ENCODE peak calls at places on chromosome 1, in nine cellular contexts. One of them, this sample, is unnamed. For H3K36me3, the result is how much of the 10 kb centered on the place peaks cover.

GRCh38 chr1:57111210-57111609 is 145.4 kb upstream of the C8B start:
- DNase-seq in adrenal gland: no peak
- DNase-seq in left ventricle myocardium inferior: no peak
- DNase-seq in right atrium auricular region: no peak
- DNase-seq in neural progenitor cell: no peak
- DNase-seq in hepatocyte: peak
- DNase-seq in upper lobe of left lung: no peak
- DNase-seq in tibial artery: no peak
- DNase-seq in prostate gland: no peak
- DNase-seq in this sample: no peak

GRCh38 chr1:152048641-152048970 is 11.8 kb upstream of the S100A11 start:
- DNase-seq in adrenal gland: no peak
- DNase-seq in left ventricle myocardium inferior: no peak
- DNase-seq in right atrium auricular region: no peak
- DNase-seq in neural progenitor cell: peak
- DNase-seq in hepatocyte: no peak
- DNase-seq in upper lobe of left lung: peak
- DNase-seq in tibial artery: no peak
- DNase-seq in prostate gland: no peak
- DNase-seq in this sample: no peak

GRCh38 chr1:31753623-31754349 is 10.4 kb downstream of the ADGRB2 start:
- DNase-seq in adrenal gland: peak
- DNase-seq in left ventricle myocardium inferior: peak
- DNase-seq in right atrium auricular region: no peak
- DNase-seq in neural progenitor cell: no peak
- DNase-seq in hepatocyte: peak
- DNase-seq in upper lobe of left lung: no peak
- DNase-seq in tibial artery: peak
- DNase-seq in prostate gland: no peak
- DNase-seq in this sample: peak

GRCh38 chr1:200400556-200400955 is 9.3 kb downstream of the ZNF281 start:
- DNase-seq in adrenal gland: no peak
- DNase-seq in left ventricle myocardium inferior: no peak
- DNase-seq in right atrium auricular region: no peak
- DNase-seq in neural progenitor cell: no peak
- DNase-seq in hepatocyte: no peak
- DNase-seq in upper lobe of left lung: no peak
- DNase-seq in tibial artery: no peak
- DNase-seq in prostate gland: no peak
- DNase-seq in this sample: no peak

GRCh38 chr1:201739492-201740085 is 89.4 kb upstream of the IPO9 start:
- DNase-seq in adrenal gland: peak
- DNase-seq in left ventricle myocardium inferior: peak
- DNase-seq in right atrium auricular region: peak
- DNase-seq in neural progenitor cell: peak
- DNase-seq in hepatocyte: peak
- DNase-seq in upper lobe of left lung: peak
- DNase-seq in tibial artery: peak
- DNase-seq in prostate gland: peak
- DNase-seq in this sample: peak

GRCh38 chr1:4161271-4162006 is 261.4 kb upstream of the C1orf174 start:
- DNase-seq in adrenal gland: no peak
- DNase-seq in left ventricle myocardium inferior: no peak
- DNase-seq in right atrium auricular region: no peak
- DNase-seq in neural progenitor cell: no peak
- DNase-seq in hepatocyte: no peak
- DNase-seq in upper lobe of left lung: peak
- DNase-seq in tibial artery: no peak
- DNase-seq in prostate gland: no peak
- DNase-seq in this sample: no peak

GRCh38 chr1:39788758-39789570 is at the start of gene BMP8B:
- DNase-seq in adrenal gland: peak
- DNase-seq in left ventricle myocardium inferior: peak
- DNase-seq in right atrium auricular region: no peak
- DNase-seq in neural progenitor cell: peak
- DNase-seq in hepatocyte: peak
- DNase-seq in upper lobe of left lung: peak
- DNase-seq in tibial artery: no peak
- DNase-seq in prostate gland: peak
- DNase-seq in this sample: peak

GRCh38 chr1:23019851-23020625 is 770 bp downstream of the KDM1A start:
- DNase-seq in adrenal gland: peak
- DNase-seq in left ventricle myocardium inferior: peak
- DNase-seq in right atrium auricular region: no peak
- DNase-seq in neural progenitor cell: peak
- DNase-seq in hepatocyte: peak
- DNase-seq in upper lobe of left lung: no peak
- DNase-seq in tibial artery: peak
- DNase-seq in prostate gland: peak
- DNase-seq in this sample: peak

GRCh38 chr1:110916669-110917306 is 43.8 kb downstream of the CD53 start:
- DNase-seq in adrenal gland: no peak
- DNase-seq in left ventricle myocardium inferior: no peak
- DNase-seq in right atrium auricular region: no peak
- DNase-seq in neural progenitor cell: no peak
- DNase-seq in hepatocyte: peak
- DNase-seq in upper lobe of left lung: no peak
- DNase-seq in tibial artery: no peak
- DNase-seq in prostate gland: no peak
- DNase-seq in this sample: no peak

GRCh38 chr1:159862031-159862430 is 426 bp downstream of the VSIG8 start:
- DNase-seq in adrenal gland: no peak
- DNase-seq in left ventricle myocardium inferior: no peak
- DNase-seq in right atrium auricular region: no peak
- DNase-seq in neural progenitor cell: no peak
- DNase-seq in hepatocyte: no peak
- DNase-seq in upper lobe of left lung: no peak
- DNase-seq in tibial artery: no peak
- DNase-seq in prostate gland: no peak
- DNase-seq in this sample: no peak

GRCh38 chr1:3706651-3707297 is 45.5 kb upstream of the CCDC27 start:
- DNase-seq in adrenal gland: no peak
- DNase-seq in left ventricle myocardium inferior: no peak
- DNase-seq in right atrium auricular region: no peak
- DNase-seq in neural progenitor cell: no peak
- DNase-seq in hepatocyte: no peak
- DNase-seq in upper lobe of left lung: peak
- DNase-seq in tibial artery: no peak
- DNase-seq in prostate gland: no peak
- DNase-seq in this sample: no peak

GRCh38 chr1:230308039-230308438 is 118.1 kb downstream of the PGBD5 start:
- DNase-seq in adrenal gland: peak
- DNase-seq in left ventricle myocardium inferior: peak
- DNase-seq in right atrium auricular region: peak
- DNase-seq in neural progenitor cell: no peak
- DNase-seq in hepatocyte: peak
- DNase-seq in upper lobe of left lung: peak
- DNase-seq in tibial artery: no peak
- DNase-seq in prostate gland: peak
- DNase-seq in this sample: peak

DNA sequence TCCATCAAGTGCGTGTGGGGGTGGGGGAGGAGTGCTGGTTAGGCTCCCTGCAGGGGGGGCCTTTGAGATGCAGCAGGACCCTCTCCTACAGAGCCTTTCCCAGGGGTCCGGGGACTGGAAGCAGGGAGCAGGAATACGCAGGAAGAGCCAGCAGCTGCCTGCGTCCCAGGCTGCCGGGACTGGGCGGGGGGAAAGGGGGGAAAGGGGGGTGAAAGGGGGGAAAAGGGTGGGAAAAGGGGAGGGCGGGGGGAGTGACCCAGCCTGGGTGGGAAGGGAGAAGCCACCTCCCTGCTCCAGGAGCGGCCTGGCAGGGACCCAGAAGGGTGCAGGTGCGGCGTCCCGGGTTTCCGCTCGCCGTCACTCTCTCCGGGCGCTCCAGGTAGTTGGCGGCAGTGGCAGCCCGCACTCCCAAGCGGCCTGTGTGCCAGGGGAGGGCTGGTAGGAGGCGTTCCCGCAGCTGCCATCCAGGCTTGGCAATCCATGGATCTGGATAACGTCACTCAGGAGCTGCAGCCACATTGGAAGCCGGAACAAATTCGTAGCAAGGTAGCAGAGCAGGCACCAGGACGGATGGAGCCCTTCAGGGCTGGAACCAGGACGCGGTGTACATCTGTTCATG is 141.0 kb upstream of the NGF start:
- DNase-seq in adrenal gland: peak
- DNase-seq in left ventricle myocardium inferior: no peak
- DNase-seq in right atrium auricular region: peak
- DNase-seq in neural progenitor cell: no peak
- DNase-seq in hepatocyte: no peak
- DNase-seq in upper lobe of left lung: peak
- DNase-seq in tibial artery: no peak
- DNase-seq in prostate gland: peak
- DNase-seq in this sample: peak
- H3K4me3 ChIP-seq in adrenal gland: no peak
- H3K4me3 ChIP-seq in left ventricle myocardium inferior: peak
- H3K4me3 ChIP-seq in right atrium auricular region: no peak
- H3K4me3 ChIP-seq in neural progenitor cell: no peak
- H3K4me3 ChIP-seq in hepatocyte: no peak
- H3K4me3 ChIP-seq in upper lobe of left lung: no peak
- H3K4me3 ChIP-seq in tibial artery: no peak
- H3K4me3 ChIP-seq in prostate gland: no peak
- H3K4me3 ChIP-seq in this sample: no peak

GRCh38 chr1:155813672-155814071 is 43.3 kb downstream of the GON4L start:
- DNase-seq in adrenal gland: peak
- DNase-seq in left ventricle myocardium inferior: no peak
- DNase-seq in right atrium auricular region: no peak
- DNase-seq in neural progenitor cell: no peak
- DNase-seq in hepatocyte: no peak
- DNase-seq in upper lobe of left lung: no peak
- DNase-seq in tibial artery: no peak
- DNase-seq in prostate gland: no peak
- DNase-seq in this sample: no peak

GRCh38 chr1:155816351-155816750 is 40.7 kb downstream of the GON4L start:
- DNase-seq in adrenal gland: no peak
- DNase-seq in left ventricle myocardium inferior: no peak
- DNase-seq in right atrium auricular region: no peak
- DNase-seq in neural progenitor cell: no peak
- DNase-seq in hepatocyte: no peak
- DNase-seq in upper lobe of left lung: no peak
- DNase-seq in tibial artery: no peak
- DNase-seq in prostate gland: no peak
- DNase-seq in this sample: no peak

GRCh38 chr1:155812878-155813277 is 44.1 kb downstream of the GON4L start:
- DNase-seq in adrenal gland: no peak
- DNase-seq in left ventricle myocardium inferior: no peak
- DNase-seq in right atrium auricular region: no peak
- DNase-seq in neural progenitor cell: no peak
- DNase-seq in hepatocyte: no peak
- DNase-seq in upper lobe of left lung: no peak
- DNase-seq in tibial artery: no peak
- DNase-seq in prostate gland: no peak
- DNase-seq in this sample: no peak
- H3K36me3 ChIP-seq in adrenal gland: under half
- H3K36me3 ChIP-seq in left ventricle myocardium inferior: half or more
- H3K36me3 ChIP-seq in right atrium auricular region: half or more
- H3K36me3 ChIP-seq in neural progenitor cell: under half
- H3K36me3 ChIP-seq in hepatocyte: under half
- H3K36me3 ChIP-seq in upper lobe of left lung: under half
- H3K36me3 ChIP-seq in tibial artery: half or more
- H3K36me3 ChIP-seq in prostate gland: under half
- H3K36me3 ChIP-seq in this sample: under half

DNA sequence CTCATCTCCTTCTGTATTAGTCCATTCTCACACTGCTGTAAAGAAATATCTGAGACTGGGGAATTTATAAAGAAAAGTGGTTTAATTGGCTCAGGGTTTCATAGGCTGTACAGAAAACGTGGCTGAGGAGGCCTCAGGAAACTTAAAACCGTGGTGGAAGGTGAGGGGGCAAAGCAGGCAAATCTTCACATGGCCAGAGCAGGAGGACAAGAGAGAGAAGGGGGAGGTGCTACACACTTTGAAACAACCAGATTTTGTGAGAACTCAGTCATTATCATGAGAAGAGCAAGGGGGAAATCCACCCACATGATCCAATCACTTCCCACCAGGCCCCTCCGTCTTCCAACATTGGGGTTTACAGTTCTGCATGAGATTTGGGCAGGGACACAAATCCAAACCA is 38.0 kb downstream of the CACHD1 start:
- DNase-seq in adrenal gland: no peak
- DNase-seq in left ventricle myocardium inferior: no peak
- DNase-seq in right atrium auricular region: no peak
- DNase-seq in neural progenitor cell: no peak
- DNase-seq in hepatocyte: no peak
- DNase-seq in upper lobe of left lung: no peak
- DNase-seq in tibial artery: no peak
- DNase-seq in prostate gland: no peak
- DNase-seq in this sample: no peak
- TF ChIP-seq CTCF in adrenal gland: no peak
- TF ChIP-seq CTCF in left ventricle myocardium inferior: no peak
- TF ChIP-seq CTCF in right atrium auricular region: no peak
- TF ChIP-seq CTCF in neural progenitor cell: no peak
- TF ChIP-seq CTCF in hepatocyte: no peak
- TF ChIP-seq CTCF in upper lobe of left lung: no peak
- TF ChIP-seq CTCF in tibial artery: no peak
- TF ChIP-seq CTCF in prostate gland: no peak
- TF ChIP-seq CTCF in this sample: no peak

GRCh38 chr1:218613105-218613504 is 268.0 kb downstream of the TGFB2 start:
- DNase-seq in adrenal gland: no peak
- DNase-seq in left ventricle myocardium inferior: no peak
- DNase-seq in right atrium auricular region: no peak
- DNase-seq in neural progenitor cell: no peak
- DNase-seq in hepatocyte: no peak
- DNase-seq in upper lobe of left lung: no peak
- DNase-seq in tibial artery: no peak
- DNase-seq in prostate gland: no peak
- DNase-seq in this sample: no peak

GRCh38 chr1:218617986-218618385 is 272.9 kb downstream of the TGFB2 start:
- DNase-seq in adrenal gland: no peak
- DNase-seq in left ventricle myocardium inferior: no peak
- DNase-seq in right atrium auricular region: no peak
- DNase-seq in neural progenitor cell: no peak
- DNase-seq in hepatocyte: no peak
- DNase-seq in upper lobe of left lung: no peak
- DNase-seq in tibial artery: no peak
- DNase-seq in prostate gland: no peak
- DNase-seq in this sample: no peak

GRCh38 chr1:218616681-218617080 is 271.5 kb downstream of the TGFB2 start:
- DNase-seq in adrenal gland: no peak
- DNase-seq in left ventricle myocardium inferior: no peak
- DNase-seq in right atrium auricular region: no peak
- DNase-seq in neural progenitor cell: no peak
- DNase-seq in hepatocyte: no peak
- DNase-seq in upper lobe of left lung: no peak
- DNase-seq in tibial artery: no peak
- DNase-seq in prostate gland: no peak
- DNase-seq in this sample: no peak

DNA sequence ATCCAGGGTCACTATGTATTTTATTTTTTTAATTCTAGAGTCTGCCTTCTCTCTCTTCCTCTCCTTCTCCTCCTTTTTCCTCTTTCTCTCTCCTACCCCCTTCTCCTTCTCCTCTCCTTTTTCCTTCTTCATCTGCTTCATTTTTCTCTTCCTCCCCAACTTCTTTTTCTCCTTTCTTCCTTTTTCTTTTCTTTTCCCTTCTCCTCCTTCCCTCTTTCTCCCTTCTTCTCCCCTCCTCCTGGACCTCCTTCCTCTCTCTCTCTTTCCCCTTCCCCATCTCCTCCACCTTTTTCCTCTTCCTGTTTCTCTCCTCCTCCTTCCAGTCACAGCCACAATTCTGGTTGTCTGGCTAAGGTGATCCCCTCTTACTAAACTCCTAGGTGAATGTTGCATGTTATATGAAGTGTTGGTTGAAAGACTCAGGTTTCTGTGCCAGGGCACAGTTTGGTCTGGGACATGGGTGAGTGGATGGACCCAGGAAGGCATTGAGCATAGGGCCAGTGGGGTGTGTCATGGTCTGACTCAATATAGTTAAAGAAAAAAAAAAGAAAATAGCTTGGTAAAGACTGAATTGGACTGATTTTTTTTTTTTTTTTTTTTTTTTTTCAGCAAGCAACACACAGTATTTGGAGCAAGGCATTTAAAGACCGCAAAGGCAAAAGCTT is 266.9 kb downstream of the TGFB2 start:
- DNase-seq in adrenal gland: no peak
- DNase-seq in left ventricle myocardium inferior: no peak
- DNase-seq in right atrium auricular region: no peak
- DNase-seq in neural progenitor cell: no peak
- DNase-seq in hepatocyte: no peak
- DNase-seq in upper lobe of left lung: no peak
- DNase-seq in tibial artery: no peak
- DNase-seq in prostate gland: no peak
- DNase-seq in this sample: no peak
- H3K4me3 ChIP-seq in adrenal gland: no peak
- H3K4me3 ChIP-seq in left ventricle myocardium inferior: no peak
- H3K4me3 ChIP-seq in right atrium auricular region: no peak
- H3K4me3 ChIP-seq in neural progenitor cell: no peak
- H3K4me3 ChIP-seq in hepatocyte: no peak
- H3K4me3 ChIP-seq in upper lobe of left lung: no peak
- H3K4me3 ChIP-seq in tibial artery: no peak
- H3K4me3 ChIP-seq in prostate gland: no peak
- H3K4me3 ChIP-seq in this sample: no peak